ENCODE peak calls at places on chromosomes 16 and 17, in six cellular contexts. One of them, this sample, is unnamed.
A peak's percentile ranks its signal among the peaks of the same experiment; 100 is the strongest.

GRCh38 chr16:46822270-46822669 is 8.7 kb downstream of the C16orf87 start:
- DNase-seq in mesendoderm: no peak
- DNase-seq in IMR-90: peak; percentile 91
- DNase-seq in mesenchymal stem cell: peak; percentile 62
- DNase-seq in neuronal stem cell: no peak
- DNase-seq in H1: no peak
- DNase-seq in this sample: no peak

GRCh38 chr17:47789611-47790520 is 31.7 kb downstream of the OSBPL7 start:
- DNase-seq in mesendoderm: peak; percentile 65
- DNase-seq in IMR-90: peak; percentile 38
- DNase-seq in H1: peak; percentile 31
- DNase-seq in neuronal stem cell: peak; percentile 44
- DNase-seq in mesenchymal stem cell: peak; percentile 60
- DNase-seq in this sample: no peak

GRCh38 chr17:37177234-37177633 is 198.6 kb upstream of the C17orf78 start:
- DNase-seq in H1: no peak
- DNase-seq in mesenchymal stem cell: no peak
- DNase-seq in mesendoderm: no peak
- DNase-seq in IMR-90: no peak
- DNase-seq in neuronal stem cell: no peak
- DNase-seq in this sample: no peak

GRCh38 chr17:31256936-31257335 is 40.1 kb downstream of the OMG start:
- DNase-seq in neuronal stem cell: no peak
- DNase-seq in mesendoderm: no peak
- DNase-seq in IMR-90: no peak
- DNase-seq in mesenchymal stem cell: no peak
- DNase-seq in H1: no peak
- DNase-seq in this sample: no peak

GRCh38 chr17:42849451-42850157 is 1.4 kb upstream of the AOC3 start:
- DNase-seq in IMR-90: no peak
- DNase-seq in mesendoderm: no peak
- DNase-seq in H1: no peak
- DNase-seq in neuronal stem cell: no peak
- DNase-seq in mesenchymal stem cell: no peak
- DNase-seq in this sample: no peak

GRCh38 chr17:81233316-81233715 is 5.5 kb downstream of the TEPSIN start:
- DNase-seq in mesendoderm: no peak
- DNase-seq in mesenchymal stem cell: no peak
- DNase-seq in IMR-90: no peak
- DNase-seq in neuronal stem cell: no peak
- DNase-seq in H1: no peak
- DNase-seq in this sample: no peak

GRCh38 chr17:80574496-80574895 is 29.9 kb downstream of the RPTOR start:
- DNase-seq in neuronal stem cell: no peak
- DNase-seq in mesendoderm: no peak
- DNase-seq in H1: no peak
- DNase-seq in IMR-90: no peak
- DNase-seq in mesenchymal stem cell: no peak
- DNase-seq in this sample: no peak

GRCh38 chr16:30458561-30459394 is 13.1 kb upstream of the SEPHS2 start:
- DNase-seq in mesenchymal stem cell: no peak
- DNase-seq in neuronal stem cell: no peak
- DNase-seq in H1: no peak
- DNase-seq in mesendoderm: no peak
- DNase-seq in IMR-90: no peak
- DNase-seq in this sample: no peak

GRCh38 chr17:32323784-32324590 is 18.0 kb downstream of the C17orf75 start:
- DNase-seq in mesendoderm: no peak
- DNase-seq in neuronal stem cell: peak; percentile 39
- DNase-seq in mesenchymal stem cell: peak; percentile 51
- DNase-seq in IMR-90: peak; percentile 31
- DNase-seq in H1: no peak
- DNase-seq in this sample: no peak

GRCh38 chr17:48160177-48160967 is 52.8 kb downstream of the SNX11 start:
- DNase-seq in H1: peak; percentile 88
- DNase-seq in mesendoderm: peak; percentile 70
- DNase-seq in IMR-90: no peak
- DNase-seq in neuronal stem cell: no peak
- DNase-seq in mesenchymal stem cell: no peak
- DNase-seq in this sample: no peak

GRCh38 chr17:45705123-45706009 is 78.8 kb upstream of the CRHR1 start:
- DNase-seq in H1: no peak
- DNase-seq in IMR-90: peak; percentile 42
- DNase-seq in neuronal stem cell: no peak
- DNase-seq in mesendoderm: peak; percentile 51
- DNase-seq in mesenchymal stem cell: no peak
- DNase-seq in this sample: peak; percentile 36

GRCh38 chr16:57373117-57373947 is 1.0 kb downstream of the CX3CL1 start:
- DNase-seq in neuronal stem cell: no peak
- DNase-seq in mesenchymal stem cell: no peak
- DNase-seq in IMR-90: no peak
- DNase-seq in H1: no peak
- DNase-seq in mesendoderm: no peak
- DNase-seq in this sample: no peak

GRCh38 chr17:38868968-38869646 is 751 bp upstream of the LASP1 start:
- DNase-seq in IMR-90: peak; percentile 88
- DNase-seq in mesenchymal stem cell: peak; percentile 94
- DNase-seq in mesendoderm: peak; percentile 95
- DNase-seq in H1: peak; percentile 54
- DNase-seq in neuronal stem cell: peak; percentile 95
- DNase-seq in this sample: peak; percentile 94

GRCh38 chr17:49570540-49571242 is 5.0 kb upstream of the NXPH3 start:
- DNase-seq in IMR-90: no peak
- DNase-seq in mesendoderm: no peak
- DNase-seq in neuronal stem cell: no peak
- DNase-seq in mesenchymal stem cell: no peak
- DNase-seq in H1: no peak
- DNase-seq in this sample: no peak

GRCh38 chr17:44004077-44004760 is at the start of gene NAGS:
- DNase-seq in IMR-90: no peak
- DNase-seq in mesenchymal stem cell: no peak
- DNase-seq in mesendoderm: peak; percentile 37
- DNase-seq in H1: no peak
- DNase-seq in neuronal stem cell: no peak
- DNase-seq in this sample: no peak

GRCh38 chr17:58369214-58370031 is 17.4 kb upstream of the SUPT4H1 start:
- DNase-seq in mesendoderm: no peak
- DNase-seq in IMR-90: no peak
- DNase-seq in mesenchymal stem cell: no peak
- DNase-seq in H1: no peak
- DNase-seq in neuronal stem cell: no peak
- DNase-seq in this sample: no peak
- H2BK5ac ChIP-seq in mesendoderm: no peak overlapping the region
- H2BK5ac ChIP-seq in IMR-90: no peak overlapping the region
- H2BK5ac ChIP-seq in mesenchymal stem cell: no peak overlapping the region
- H2BK5ac ChIP-seq in H1: no peak overlapping the region
- H2BK5ac ChIP-seq in neuronal stem cell: no peak overlapping the region
- H2BK5ac ChIP-seq in this sample: no peak overlapping the region

GRCh38 chr17:14301279-14301760 is 439 bp downstream of the HS3ST3B1 start:
- DNase-seq in mesendoderm: no peak
- DNase-seq in mesenchymal stem cell: no peak
- DNase-seq in IMR-90: no peak
- DNase-seq in neuronal stem cell: no peak
- DNase-seq in H1: no peak
- DNase-seq in this sample: no peak

GRCh38 chr17:14300628-14301278 is at the start of gene HS3ST3B1:
- DNase-seq in IMR-90: peak; percentile 100
- DNase-seq in H1: peak; percentile 98
- DNase-seq in neuronal stem cell: peak; percentile 99
- DNase-seq in mesendoderm: peak; percentile 100
- DNase-seq in mesenchymal stem cell: peak; percentile 100
- DNase-seq in this sample: peak; percentile 100

GRCh38 chr17:14302421-14303099 is 1.7 kb downstream of the HS3ST3B1 start:
- DNase-seq in IMR-90: peak; percentile 86
- DNase-seq in mesenchymal stem cell: peak; percentile 86
- DNase-seq in H1: no peak
- DNase-seq in mesendoderm: peak; percentile 86
- DNase-seq in neuronal stem cell: peak; percentile 82
- DNase-seq in this sample: peak; percentile 84

GRCh38 chr17:14303343-14304221 is 2.7 kb downstream of the HS3ST3B1 start:
- DNase-seq in neuronal stem cell: no peak
- DNase-seq in mesenchymal stem cell: peak; percentile 47
- DNase-seq in H1: no peak
- DNase-seq in mesendoderm: peak; percentile 79
- DNase-seq in IMR-90: no peak
- DNase-seq in this sample: peak; percentile 61

GRCh38 chr17:14301761-14302401 is 1.0 kb downstream of the HS3ST3B1 start:
- DNase-seq in neuronal stem cell: no peak
- DNase-seq in IMR-90: peak; percentile 48
- DNase-seq in H1: no peak
- DNase-seq in mesendoderm: no peak
- DNase-seq in mesenchymal stem cell: peak; percentile 75
- DNase-seq in this sample: peak; percentile 55
- H3K4me3 ChIP-seq in neuronal stem cell: peak overlapping the region; percentile 98
- H3K4me3 ChIP-seq in IMR-90: peak overlapping the region; percentile 95
- H3K4me3 ChIP-seq in H1: peak overlapping the region; percentile 48
- H3K4me3 ChIP-seq in mesendoderm: peak overlapping the region; percentile 56
- H3K4me3 ChIP-seq in mesenchymal stem cell: peak overlapping the region; percentile 62
- H3K4me3 ChIP-seq in this sample: peak overlapping the region; percentile 70

GRCh38 chr17:7261377-7262191 is 694 bp downstream of the CLDN7 start:
- DNase-seq in neuronal stem cell: no peak
- DNase-seq in mesenchymal stem cell: no peak
- DNase-seq in mesendoderm: peak; percentile 39
- DNase-seq in H1: no peak
- DNase-seq in IMR-90: no peak
- DNase-seq in this sample: peak; percentile 70
- H2BK5ac ChIP-seq in neuronal stem cell: no peak overlapping the region
- H2BK5ac ChIP-seq in mesenchymal stem cell: no peak overlapping the region
- H2BK5ac ChIP-seq in mesendoderm: peak overlapping the region; percentile 45
- H2BK5ac ChIP-seq in H1: peak overlapping the region; percentile 98
- H2BK5ac ChIP-seq in IMR-90: no peak overlapping the region
- H2BK5ac ChIP-seq in this sample: peak overlapping the region; percentile 80

DNA sequence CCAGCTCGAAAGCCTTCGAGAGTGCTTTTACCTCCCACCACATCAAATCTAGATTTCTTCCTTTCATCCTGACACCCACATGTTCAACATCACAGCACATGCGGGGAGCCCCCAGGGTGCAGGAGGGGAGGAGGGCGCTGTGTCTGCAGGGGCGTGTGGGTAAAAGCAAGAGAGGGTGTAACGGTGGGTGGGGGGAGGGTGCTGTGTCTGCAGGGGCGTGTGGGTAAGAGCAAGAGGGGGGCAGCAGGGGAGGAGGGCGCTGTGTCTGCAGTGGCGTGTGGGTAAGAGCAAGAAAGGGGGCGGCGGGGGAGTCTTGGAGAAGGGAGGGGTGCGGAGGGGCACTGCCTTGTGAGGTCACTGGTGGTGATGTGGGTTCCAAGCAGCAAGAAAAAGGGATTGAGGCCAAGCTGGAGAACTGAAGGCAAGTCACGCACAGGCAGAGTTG is 34.6 kb downstream of the ADCY9 start:
- DNase-seq in neuronal stem cell: no peak
- DNase-seq in H1: no peak
- DNase-seq in mesenchymal stem cell: no peak
- DNase-seq in IMR-90: peak; percentile 49
- DNase-seq in mesendoderm: no peak
- DNase-seq in this sample: no peak
- H3K4me3 ChIP-seq in neuronal stem cell: no peak overlapping the region
- H3K4me3 ChIP-seq in H1: no peak overlapping the region
- H3K4me3 ChIP-seq in mesenchymal stem cell: no peak overlapping the region
- H3K4me3 ChIP-seq in IMR-90: no peak overlapping the region
- H3K4me3 ChIP-seq in mesendoderm: no peak overlapping the region
- H3K4me3 ChIP-seq in this sample: no peak overlapping the region

GRCh38 chr17:50866261-50866949 is at the start of gene TOB1:
- DNase-seq in neuronal stem cell: peak; percentile 98
- DNase-seq in mesendoderm: peak; percentile 97
- DNase-seq in mesenchymal stem cell: peak; percentile 98
- DNase-seq in H1: peak; percentile 90
- DNase-seq in IMR-90: peak; percentile 93
- DNase-seq in this sample: peak; percentile 65
- H2BK5ac ChIP-seq in neuronal stem cell: peak within 1 kb of the TSS; percentile 99
- H2BK5ac ChIP-seq in mesendoderm: no peak within 1 kb of the TSS
- H2BK5ac ChIP-seq in mesenchymal stem cell: peak within 1 kb of the TSS; percentile 84
- H2BK5ac ChIP-seq in H1: peak within 1 kb of the TSS; percentile 98
- H2BK5ac ChIP-seq in IMR-90: peak within 1 kb of the TSS; percentile 78
- H2BK5ac ChIP-seq in this sample: peak within 1 kb of the TSS; percentile 92

GRCh38 chr16:1535391-1536291 is 2.2 kb downstream of the TMEM204 start:
- DNase-seq in IMR-90: no peak
- DNase-seq in mesendoderm: no peak
- DNase-seq in neuronal stem cell: no peak
- DNase-seq in H1: no peak
- DNase-seq in mesenchymal stem cell: no peak
- DNase-seq in this sample: no peak
- H3K4me3 ChIP-seq in IMR-90: peak overlapping the region; percentile 38
- H3K4me3 ChIP-seq in mesendoderm: no peak overlapping the region
- H3K4me3 ChIP-seq in neuronal stem cell: no peak overlapping the region
- H3K4me3 ChIP-seq in H1: no peak overlapping the region
- H3K4me3 ChIP-seq in mesenchymal stem cell: no peak overlapping the region
- H3K4me3 ChIP-seq in this sample: no peak overlapping the region

DNA sequence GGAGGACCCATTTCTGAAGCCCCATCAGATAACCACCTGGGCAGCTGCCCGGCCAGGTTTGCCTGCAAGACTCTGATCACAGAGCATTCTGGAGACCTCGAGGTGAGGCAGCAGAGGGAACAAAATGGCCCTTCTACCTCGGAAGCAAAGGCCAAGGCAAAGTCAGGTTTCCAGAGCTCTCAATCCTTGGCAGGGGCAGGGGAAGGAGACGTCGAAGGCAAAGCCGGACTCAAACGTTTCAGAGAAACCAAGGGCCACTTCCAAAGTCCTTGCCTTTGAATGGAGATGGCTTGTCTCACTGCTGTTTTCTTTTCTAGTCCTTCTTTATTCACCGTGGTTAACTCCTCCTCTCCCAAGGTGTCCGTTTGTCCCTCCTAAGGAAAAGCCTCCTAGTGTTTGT is 355.3 kb downstream of the SOX9 start:
- DNase-seq in H1: no peak
- DNase-seq in IMR-90: no peak
- DNase-seq in mesendoderm: no peak
- DNase-seq in neuronal stem cell: no peak
- DNase-seq in mesenchymal stem cell: no peak
- DNase-seq in this sample: no peak
- H2BK5ac ChIP-seq in H1: peak overlapping the region; percentile 80
- H2BK5ac ChIP-seq in IMR-90: no peak overlapping the region
- H2BK5ac ChIP-seq in mesendoderm: no peak overlapping the region
- H2BK5ac ChIP-seq in neuronal stem cell: peak overlapping the region; percentile 88
- H2BK5ac ChIP-seq in mesenchymal stem cell: no peak overlapping the region
- H2BK5ac ChIP-seq in this sample: no peak overlapping the region

This sample was measured in trophoblast cell.